ENCODE peak calls at places on chromosomes 12 and 14, in four cellular contexts. One of them, this sample, is unnamed. For H3K4me1, the result is how much of the 10 kb centered on the place peaks cover.

GRCh38 chr12:17928708-17929366 is 161.2 kb downstream of the RERGL start:
- DNase-seq in H1: no peak
- DNase-seq in K562: no peak
- DNase-seq in HepG2: peak
- DNase-seq in this sample: peak

GRCh38 chr14:91327201-91327600 is 82.7 kb upstream of the GPR68 start:
- DNase-seq in H1: no peak
- DNase-seq in K562: no peak
- DNase-seq in HepG2: no peak
- DNase-seq in this sample: no peak

GRCh38 chr12:67070604-67071003 is 198.6 kb upstream of the CAND1 start:
- DNase-seq in H1: no peak
- DNase-seq in K562: no peak
- DNase-seq in HepG2: no peak
- DNase-seq in this sample: no peak

GRCh38 chr14:22070119-22070982 is 396.7 kb upstream of the OR4E1 start:
- DNase-seq in H1: peak
- DNase-seq in K562: peak
- DNase-seq in HepG2: no peak
- DNase-seq in this sample: no peak

GRCh38 chr12:94616217-94616729 is 34.1 kb downstream of the TMCC3 start:
- DNase-seq in H1: no peak
- DNase-seq in K562: peak
- DNase-seq in HepG2: no peak
- DNase-seq in this sample: peak

GRCh38 chr14:22276913-22277816 is 311.9 kb downstream of the DAD1 start:
- DNase-seq in H1: no peak
- DNase-seq in K562: peak
- DNase-seq in HepG2: peak
- DNase-seq in this sample: peak

GRCh38 chr12:52633383-52633782 is 15.0 kb upstream of the KRT73 start:
- DNase-seq in H1: peak
- DNase-seq in K562: no peak
- DNase-seq in HepG2: no peak
- DNase-seq in this sample: no peak

GRCh38 chr12:71799105-71799504 is 40.5 kb upstream of the TBC1D15 start:
- DNase-seq in H1: no peak
- DNase-seq in K562: no peak
- DNase-seq in HepG2: no peak
- DNase-seq in this sample: no peak

GRCh38 chr12:14367097-14367661 is 1.7 kb downstream of the ATF7IP start:
- DNase-seq in H1: no peak
- DNase-seq in K562: peak
- DNase-seq in HepG2: peak
- DNase-seq in this sample: no peak

GRCh38 chr12:46602474-46602873 is 223.3 kb downstream of the SLC38A4 start:
- DNase-seq in H1: no peak
- DNase-seq in K562: no peak
- DNase-seq in HepG2: no peak
- DNase-seq in this sample: no peak

GRCh38 chr14:68789798-68790655 is 2.8 kb downstream of the ZFP36L1 start:
- DNase-seq in H1: peak
- DNase-seq in K562: no peak
- DNase-seq in HepG2: no peak
- DNase-seq in this sample: peak

GRCh38 chr14:29446971-29447370 is 480.7 kb downstream of the PRKD1 start:
- DNase-seq in H1: no peak
- DNase-seq in K562: no peak
- DNase-seq in HepG2: no peak
- DNase-seq in this sample: no peak

GRCh38 chr12:89261982-89262381 is 90.3 kb downstream of the DUSP6 start:
- DNase-seq in H1: no peak
- DNase-seq in K562: no peak
- DNase-seq in HepG2: no peak
- DNase-seq in this sample: no peak

GRCh38 chr14:71855399-71856036 is 76.7 kb upstream of the RGS6 start:
- DNase-seq in H1: peak
- DNase-seq in K562: peak
- DNase-seq in HepG2: peak
- DNase-seq in this sample: peak

GRCh38 chr12:232731-233614 is 19.0 kb upstream of the SLC6A12 start:
- DNase-seq in H1: no peak
- DNase-seq in K562: no peak
- DNase-seq in HepG2: no peak
- DNase-seq in this sample: no peak

GRCh38 chr12:54759751-54760150 is 94.6 kb upstream of the MUCL1 start:
- DNase-seq in H1: peak
- DNase-seq in K562: peak
- DNase-seq in HepG2: peak
- DNase-seq in this sample: peak

GRCh38 chr12:31914927-31915326 is 44.3 kb upstream of the RESF1 start:
- DNase-seq in H1: no peak
- DNase-seq in K562: no peak
- DNase-seq in HepG2: no peak
- DNase-seq in this sample: no peak

GRCh38 chr12:123120452-123121166 is 30.3 kb downstream of the PITPNM2 start:
- DNase-seq in H1: no peak
- DNase-seq in K562: no peak
- DNase-seq in HepG2: no peak
- DNase-seq in this sample: no peak

GRCh38 chr14:37051153-37051552 is 121.3 kb downstream of the SLC25A21 start:
- DNase-seq in H1: no peak
- DNase-seq in K562: no peak
- DNase-seq in HepG2: no peak
- DNase-seq in this sample: no peak

GRCh38 chr12:28130625-28131598 is 59.3 kb upstream of the CCDC91 start:
- DNase-seq in H1: no peak
- DNase-seq in K562: peak
- DNase-seq in HepG2: peak
- DNase-seq in this sample: peak

GRCh38 chr14:61444215-61444768 is 122.9 kb downstream of the PRKCH start:
- DNase-seq in H1: no peak
- DNase-seq in K562: peak
- DNase-seq in HepG2: no peak
- DNase-seq in this sample: no peak
- TF ChIP-seq PHF8 in H1: no peak
- TF ChIP-seq PHF8 in K562: no peak
- TF ChIP-seq PHF8 in HepG2: no peak
- TF ChIP-seq PHF8 in this sample: no peak

GRCh38 chr14:105014032-105014431 is 6.9 kb downstream of the CDCA4 start:
- DNase-seq in H1: no peak
- DNase-seq in K562: no peak
- DNase-seq in HepG2: no peak
- DNase-seq in this sample: no peak
- H3K4me1 ChIP-seq in H1: under half
- H3K4me1 ChIP-seq in K562: under half
- H3K4me1 ChIP-seq in HepG2: half or more
- H3K4me1 ChIP-seq in this sample: half or more

DNA sequence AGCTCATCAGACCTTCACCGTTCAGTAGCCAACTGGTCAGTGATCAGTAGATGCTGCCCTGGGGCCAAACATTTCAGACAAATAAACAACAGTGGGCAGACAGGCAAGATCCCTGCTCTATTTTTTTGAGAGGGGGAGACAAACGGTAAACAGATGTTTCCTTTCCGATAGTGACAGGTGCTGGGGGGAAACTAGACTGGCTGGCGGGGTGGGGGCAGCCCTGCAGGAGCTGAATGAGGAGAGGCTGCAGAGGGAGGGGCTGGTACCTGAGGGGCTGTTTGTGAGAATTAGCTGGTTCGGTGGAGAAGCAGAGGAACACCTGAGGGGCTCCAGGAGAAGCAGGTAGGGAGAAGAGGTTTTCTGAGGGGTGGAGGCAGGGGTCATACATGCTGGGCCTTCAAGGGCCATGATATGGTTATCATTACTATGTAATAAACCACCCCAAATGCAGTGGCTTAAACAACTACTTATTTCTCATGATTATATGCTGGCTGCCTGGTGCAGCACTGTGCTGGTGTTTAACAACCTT is 8.2 kb upstream of the GOLGA3 start:
- DNase-seq in H1: no peak
- DNase-seq in K562: no peak
- DNase-seq in HepG2: no peak
- DNase-seq in this sample: no peak
- TF ChIP-seq PHF8 in H1: no peak
- TF ChIP-seq PHF8 in K562: no peak
- TF ChIP-seq PHF8 in HepG2: no peak
- TF ChIP-seq PHF8 in this sample: no peak

DNA sequence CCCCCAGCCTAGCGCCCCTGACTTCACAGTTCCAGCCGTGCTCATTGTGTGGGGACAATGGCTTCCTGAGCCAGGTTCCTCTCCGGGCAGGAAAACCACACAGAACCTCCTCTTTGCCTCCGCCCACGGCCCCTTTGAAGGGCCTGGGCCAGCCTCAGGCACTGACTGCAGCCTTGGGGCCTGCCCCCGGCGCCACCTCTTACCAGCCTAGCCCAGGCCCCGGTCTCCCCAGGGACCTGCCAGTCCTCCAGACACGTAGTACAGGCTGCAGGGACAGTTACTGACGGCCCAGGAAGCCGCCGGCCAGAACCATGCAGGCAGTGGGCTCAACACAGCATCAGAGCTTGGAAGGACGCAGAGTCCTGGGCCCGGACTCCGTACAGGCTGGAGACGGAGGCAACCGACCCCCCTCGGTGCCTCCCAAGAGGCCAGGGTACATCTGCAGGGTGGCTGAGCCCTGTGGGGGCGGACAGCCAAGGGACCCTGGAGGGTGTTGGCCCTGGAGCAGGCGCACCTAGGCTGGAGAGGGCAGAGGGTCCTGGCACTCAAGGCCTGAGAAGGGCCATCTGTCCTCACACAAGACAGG is 20.9 kb upstream of the NUDT14 start:
- DNase-seq in H1: no peak
- DNase-seq in K562: no peak
- DNase-seq in HepG2: no peak
- DNase-seq in this sample: no peak
- H3K4me1 ChIP-seq in H1: under half
- H3K4me1 ChIP-seq in K562: under half
- H3K4me1 ChIP-seq in HepG2: under half
- H3K4me1 ChIP-seq in this sample: under half

GRCh38 chr12:59716049-59716448 is 120.2 kb downstream of the SLC16A7 start:
- DNase-seq in H1: no peak
- DNase-seq in K562: no peak
- DNase-seq in HepG2: no peak
- DNase-seq in this sample: no peak
- TF ChIP-seq PHF8 in H1: no peak
- TF ChIP-seq PHF8 in K562: no peak
- TF ChIP-seq PHF8 in HepG2: no peak
- TF ChIP-seq PHF8 in this sample: no peak

DNA sequence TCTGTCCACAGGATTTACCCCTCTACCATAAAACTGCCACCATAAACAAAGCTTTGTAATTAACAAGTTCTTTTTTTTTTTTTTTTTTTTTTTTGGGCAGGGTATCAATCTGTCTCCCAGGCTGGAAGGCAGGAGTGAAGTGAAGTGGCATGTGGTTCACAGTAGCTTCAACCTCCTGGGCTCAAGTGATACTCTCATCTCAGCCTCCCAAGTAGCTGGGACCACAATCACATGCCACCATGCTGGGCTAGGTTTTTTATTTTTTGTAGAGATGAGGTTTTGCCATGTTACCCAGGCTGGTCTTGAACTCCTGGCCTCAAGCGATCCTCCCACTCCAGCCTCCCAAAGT is 61.1 kb upstream of the NUDT4 start:
- DNase-seq in H1: no peak
- DNase-seq in K562: peak
- DNase-seq in HepG2: no peak
- DNase-seq in this sample: no peak
- H3K4me1 ChIP-seq in H1: under half
- H3K4me1 ChIP-seq in K562: half or more
- H3K4me1 ChIP-seq in HepG2: half or more
- H3K4me1 ChIP-seq in this sample: under half

DNA sequence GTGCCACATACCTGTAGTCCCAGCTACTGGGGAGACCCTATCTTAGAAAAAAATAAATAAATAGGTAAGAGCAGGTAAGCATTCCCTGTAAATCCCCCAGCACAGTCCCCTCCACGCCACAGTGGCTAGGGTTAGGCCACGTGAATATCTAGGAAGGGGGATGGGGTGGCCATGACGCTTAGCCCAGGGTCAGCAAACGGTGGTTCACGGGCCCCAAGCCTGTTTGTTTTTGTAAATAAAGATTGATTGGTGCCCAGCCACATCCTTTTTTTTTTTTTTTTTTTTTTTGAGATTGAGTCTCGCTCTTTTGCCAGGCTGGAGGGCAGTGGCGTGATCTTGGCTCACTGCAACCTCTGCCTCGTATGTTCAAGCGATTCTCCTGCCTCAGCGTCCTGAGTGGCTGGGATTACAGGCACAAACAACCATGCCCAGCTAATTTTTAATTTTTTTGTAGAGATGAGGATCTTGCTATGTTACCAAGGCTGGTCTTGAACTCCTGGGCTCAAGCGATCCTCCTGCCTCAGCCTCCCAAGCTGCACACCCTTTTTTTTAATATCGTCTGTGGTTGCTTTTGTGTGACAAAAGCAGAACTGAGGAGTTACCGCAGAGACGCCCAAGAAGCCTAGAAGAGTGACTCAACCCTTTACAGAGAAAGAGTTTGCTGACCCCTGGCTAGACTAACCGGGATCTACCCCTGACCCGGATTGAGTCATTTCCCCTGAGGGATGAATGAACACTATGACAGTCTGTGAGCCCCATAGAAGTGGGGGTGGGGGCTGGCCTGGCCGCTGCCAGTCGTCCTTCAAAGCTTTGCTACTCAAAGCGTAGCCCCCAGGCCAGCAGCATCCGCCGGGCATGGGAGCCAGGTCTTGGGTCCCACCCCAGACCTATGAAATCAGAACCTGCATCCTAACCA is 113.7 kb upstream of the NCOR2 start:
- DNase-seq in H1: no peak
- DNase-seq in K562: peak
- DNase-seq in HepG2: peak
- DNase-seq in this sample: peak
- TF ChIP-seq PHF8 in H1: no peak
- TF ChIP-seq PHF8 in K562: no peak
- TF ChIP-seq PHF8 in HepG2: no peak
- TF ChIP-seq PHF8 in this sample: no peak

GRCh38 chr14:75559451-75560187 is 18.8 kb upstream of the FLVCR2 start:
- DNase-seq in H1: no peak
- DNase-seq in K562: no peak
- DNase-seq in HepG2: no peak
- DNase-seq in this sample: peak
- H3K4me1 ChIP-seq in H1: under half
- H3K4me1 ChIP-seq in K562: under half
- H3K4me1 ChIP-seq in HepG2: under half
- H3K4me1 ChIP-seq in this sample: under half